ENCODE peak calls at places on chromosome 7, in seven cellular contexts. H, C, Z, A, L, S and P are unnamed samples.

GRCh38 chr7:100166317-100166940 is 2.0 kb downstream of the GAL3ST4 start:
- DNase-seq in L (no peak), Z (no peak), H (no peak), S (no peak), C (no peak), A (no peak), P (no peak)

GRCh38 chr7:109939207-109939606 is 1151.7 kb upstream of the LRRN3 start:
- DNase-seq in Z (no peak), L (no peak), C (no peak), A (no peak), S (no peak), H (peak), P (no peak)

GRCh38 chr7:80699656-80700318 is 61.3 kb downstream of the CD36 start:
- DNase-seq in C (peak), S (no peak), H (no peak), L (no peak), Z (no peak), A (no peak), P (peak)

GRCh38 chr7:55058314-55058713 is 39.5 kb downstream of the EGFR start:
- DNase-seq in L (no peak), C (no peak), S (no peak), H (no peak), A (no peak), Z (no peak), P (no peak)

GRCh38 chr7:12929416-12930140 is 242.1 kb downstream of the ARL4A start:
- DNase-seq in Z (no peak), S (peak), A (no peak), C (no peak), L (no peak), H (no peak), P (no peak)

GRCh38 chr7:149686001-149686400 is 87.4 kb downstream of the ZNF467 start:
- DNase-seq in S (no peak), Z (no peak), H (no peak), L (no peak), C (no peak), A (no peak), P (peak)

GRCh38 chr7:106076537-106076936 is 35.6 kb downstream of the SYPL1 start:
- DNase-seq in Z (no peak), C (no peak), H (no peak), L (no peak), A (no peak), S (no peak), P (no peak)

GRCh38 chr7:24192701-24193100 is 91.3 kb upstream of the NPY start:
- DNase-seq in S (no peak), A (no peak), L (no peak), H (no peak), C (no peak), Z (no peak), P (no peak)

GRCh38 chr7:92057375-92057774 is 76.9 kb downstream of the CYP51A1 start:
- DNase-seq in H (no peak), S (peak), Z (no peak), C (no peak), A (peak), L (no peak), P (no peak)

GRCh38 chr7:40469481-40469880 is 334.7 kb downstream of the SUGCT start:
- DNase-seq in L (no peak), A (no peak), C (peak), S (peak), Z (no peak), H (no peak), P (peak)

GRCh38 chr7:131057524-131058065 is 270.1 kb upstream of the MKLN1 start:
- DNase-seq in H (no peak), A (no peak), C (peak), Z (no peak), L (no peak), S (no peak), P (no peak)

GRCh38 chr7:142873281-142873784 is 12.2 kb downstream of the TRPV6 start:
- DNase-seq in H (peak), Z (no peak), C (no peak), A (no peak), S (peak), L (no peak), P (no peak)

GRCh38 chr7:54690059-54690443 is 69.0 kb downstream of the SEC61G start:
- DNase-seq in C (no peak), Z (no peak), S (no peak), H (no peak), L (no peak), A (no peak), P (no peak)

GRCh38 chr7:64774204-64774842 is 19.9 kb upstream of the ZNF138 start:
- DNase-seq in L (no peak), C (no peak), H (no peak), S (no peak), Z (no peak), A (no peak), P (no peak)

GRCh38 chr7:98211221-98211675 is at the start of gene BHLHA15:
- DNase-seq in A (no peak), Z (no peak), H (peak), S (peak), C (no peak), L (no peak), P (no peak)

GRCh38 chr7:84249651-84250050 is 55.1 kb upstream of the SEMA3A start:
- DNase-seq in L (no peak), C (no peak), A (no peak), H (no peak), S (no peak), Z (no peak), P (no peak)

GRCh38 chr7:23055582-23056178 is 41.8 kb upstream of the HYCC1 start:
- DNase-seq in H (peak), L (peak), S (peak), Z (no peak), C (peak), A (peak), P (peak)

GRCh38 chr7:74061840-74062539 is 21.6 kb upstream of the LIMK1 start:
- DNase-seq in A (peak), C (peak), L (no peak), S (peak), H (peak), Z (no peak), P (peak)

GRCh38 chr7:47320296-47320695 is 261.6 kb downstream of the TNS3 start:
- DNase-seq in Z (no peak), A (peak), H (no peak), L (no peak), S (no peak), C (peak), P (peak)

GRCh38 chr7:158695726-158696452 is 8.7 kb downstream of the NCAPG2 start:
- DNase-seq in S (peak), C (peak), Z (no peak), L (no peak), H (peak), A (peak), P (peak)

GRCh38 chr7:91459539-91459938 is 195.3 kb downstream of the FZD1 start:
- DNase-seq in Z (no peak), C (no peak), L (no peak), S (no peak), A (no peak), H (no peak), P (no peak)

GRCh38 chr7:137932881-137933269 is 69.0 kb downstream of the CREB3L2 start:
- DNase-seq in S (peak), A (peak), C (peak), Z (no peak), H (no peak), L (no peak), P (peak)

GRCh38 chr7:39605087-39605486 is 18.3 kb upstream of the RALA start:
- DNase-seq in L (no peak), H (no peak), Z (no peak), A (no peak), C (no peak), S (no peak), P (peak)

GRCh38 chr7:149546331-149546730 is 48.7 kb upstream of the ZNF746 start:
- DNase-seq in Z (no peak), S (no peak), L (no peak), C (no peak), H (no peak), A (no peak), P (no peak)

GRCh38 chr7:92781117-92781720 is 55.2 kb downstream of the CDK6 start:
- DNase-seq in H (no peak), C (no peak), Z (no peak), S (no peak), L (no peak), A (no peak), P (no peak)

GRCh38 chr7:22907805-22908204 is 85.2 kb upstream of the TOMM7 start:
- DNase-seq in L (no peak), A (no peak), S (no peak), H (no peak), C (no peak), Z (no peak), P (no peak)

GRCh38 chr7:18511351-18511750 is 15.8 kb downstream of the HDAC9 start:
- DNase-seq in Z (no peak), C (no peak), L (no peak), A (no peak), S (no peak), H (no peak), P (no peak)

GRCh38 chr7:18505870-18506460 is 10.4 kb downstream of the HDAC9 start:
- DNase-seq in Z (no peak), C (peak), H (no peak), L (no peak), A (no peak), S (no peak), P (peak)

GRCh38 chr7:18508441-18509427 is 13.2 kb downstream of the HDAC9 start:
- DNase-seq in C (peak), S (peak), A (peak), Z (no peak), H (no peak), L (no peak), P (peak)

GRCh38 chr7:18513343-18513742 is 17.8 kb downstream of the HDAC9 start:
- DNase-seq in H (peak), A (no peak), S (peak), Z (no peak), C (no peak), L (no peak), P (no peak)

GRCh38 chr7:18509491-18509890 is 13.9 kb downstream of the HDAC9 start:
- DNase-seq in Z (no peak), A (no peak), S (no peak), H (no peak), C (no peak), L (no peak), P (peak)
- H3K4me2 ChIP-seq in Z (no peak), A (no peak), S (no peak), H (no peak), C (peak), L (no peak), P (peak)

DNA sequence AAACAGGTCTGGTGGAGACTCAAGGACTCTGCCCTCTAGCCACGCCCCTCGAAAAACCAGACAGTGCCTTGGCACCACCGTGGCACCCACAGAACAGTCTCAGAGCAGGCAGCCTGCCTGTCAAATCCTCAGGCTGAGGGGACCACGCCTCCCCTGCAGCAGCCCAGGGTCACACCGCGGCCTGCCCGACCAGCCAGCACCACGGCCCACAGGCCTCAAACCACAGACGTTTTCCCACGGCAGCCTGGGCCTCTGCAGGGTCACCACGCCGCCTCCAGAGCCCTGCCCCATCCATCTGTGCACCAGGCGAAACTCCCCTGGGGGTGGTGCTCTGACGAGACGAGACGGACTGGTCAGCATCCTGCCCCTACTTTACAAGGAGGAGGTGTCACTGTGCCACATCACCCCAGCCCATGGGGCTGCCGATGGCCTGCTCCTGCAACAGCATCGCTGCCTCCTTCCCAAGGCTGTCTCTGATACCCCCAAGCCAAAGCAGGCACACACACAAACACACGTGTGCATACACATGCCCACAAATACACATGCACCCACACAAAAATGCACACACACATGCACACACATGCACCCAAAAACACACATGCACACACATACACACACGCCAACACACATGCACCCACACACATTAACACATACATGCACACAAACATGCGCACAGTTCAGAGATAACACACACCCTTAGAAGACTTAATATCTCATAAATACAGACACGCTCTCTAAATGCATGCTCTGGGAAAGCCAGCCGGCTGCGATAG is 24.6 kb downstream of the PAPOLB start:
- DNase-seq in S (no peak), C (no peak), Z (no peak), L (no peak), A (no peak), H (no peak), P (no peak)
- H2BK120ac ChIP-seq in S (no peak), C (no peak), Z (no peak), L (no peak), A (no peak), H (no peak), P (no peak)

GRCh38 chr7:144386741-144387140 is 16.8 kb downstream of the NOBOX start:
- DNase-seq in S (no peak), Z (no peak), A (peak), H (no peak), C (peak), L (no peak), P (peak)
- H4K8ac ChIP-seq in S (no peak), Z (no peak), A (no peak), H (no peak), C (no peak), L (no peak), P (no peak)

DNA sequence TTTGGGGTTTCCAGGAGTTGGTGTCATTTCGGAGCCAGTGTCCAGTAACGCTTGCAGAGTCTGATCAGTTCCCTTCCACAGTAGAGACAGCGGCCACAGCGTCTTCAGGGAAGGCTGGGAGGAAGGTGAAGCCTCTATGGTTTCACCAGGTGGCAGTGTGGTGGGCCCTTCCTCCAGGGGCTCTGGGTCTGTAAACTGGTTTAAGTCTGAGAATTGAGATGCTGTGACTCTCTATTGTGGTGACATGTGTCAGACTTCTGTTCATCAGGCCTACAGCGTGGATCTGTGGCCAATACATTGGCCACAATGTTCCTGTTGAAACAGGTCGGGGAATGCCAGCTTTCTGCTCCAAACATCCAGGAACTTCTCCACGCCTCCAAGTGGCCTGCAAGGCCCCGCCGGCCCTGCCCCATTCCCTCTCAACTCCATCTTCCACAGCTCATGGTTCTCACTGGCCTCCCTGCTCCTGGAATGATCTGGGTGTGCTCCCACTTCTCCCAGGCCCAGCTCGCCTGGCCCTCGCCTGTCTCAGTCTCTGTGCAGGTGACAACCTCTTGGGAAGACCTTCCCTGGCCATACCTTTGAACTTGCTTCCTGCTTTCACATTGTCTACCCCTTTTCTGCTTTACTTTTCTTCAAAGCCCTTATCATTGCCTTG is 124.5 kb upstream of the FAM20C start:
- DNase-seq in S (peak), H (no peak), L (no peak), C (no peak), A (no peak), Z (no peak), P (peak)
- H3K4me2 ChIP-seq in S (no peak), H (no peak), L (no peak), C (no peak), A (no peak), Z (no peak), P (no peak)

DNA sequence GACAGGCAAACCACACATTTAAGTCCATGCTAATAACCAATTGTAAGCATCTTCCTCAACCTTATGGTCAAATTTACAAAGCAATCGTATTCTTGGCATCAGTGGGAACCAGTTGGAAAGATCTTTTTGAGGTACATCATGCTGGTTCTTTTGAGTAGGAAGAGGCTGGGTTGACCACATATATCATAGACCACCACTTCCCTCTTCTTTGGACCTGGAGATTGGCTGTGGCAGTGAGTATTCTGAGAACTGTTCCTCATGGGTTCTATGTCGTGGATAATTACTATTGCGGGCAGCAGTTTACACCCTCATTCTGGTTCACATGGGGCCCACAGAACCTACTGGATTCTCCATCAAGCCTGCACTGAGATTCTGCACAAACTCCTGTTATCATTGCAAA is 35.5 kb upstream of the C1GALT1 start:
- DNase-seq in A (no peak), C (no peak), S (no peak), L (no peak), Z (no peak), H (no peak), P (no peak)
- H2BK120ac ChIP-seq in A (no peak), C (no peak), S (no peak), L (no peak), Z (no peak), H (no peak), P (no peak)

GRCh38 chr7:50396856-50397255 is 53.3 kb downstream of the FIGNL1 start:
- DNase-seq in C (no peak), S (no peak), A (no peak), L (no peak), Z (no peak), H (no peak), P (no peak)
- H4K8ac ChIP-seq in C (no peak), S (no peak), A (no peak), L (no peak), Z (no peak), H (no peak), P (no peak)

GRCh38 chr7:36278069-36278766 is 111.4 kb upstream of the ANLN start:
- DNase-seq in C (no peak), S (peak), L (no peak), H (no peak), A (no peak), Z (no peak), P (no peak)

GRCh38 chr7:36278767-36279171 is 110.9 kb upstream of the ANLN start:
- DNase-seq in A (no peak), H (no peak), S (peak), C (peak), L (no peak), Z (no peak), P (peak)

GRCh38 chr7:36280840-36281812 is 108.5 kb upstream of the ANLN start:
- DNase-seq in Z (no peak), C (peak), H (peak), A (peak), S (peak), L (no peak), P (peak)

GRCh38 chr7:36279251-36279925 is 110.3 kb upstream of the ANLN start:
- DNase-seq in C (no peak), S (no peak), A (no peak), L (no peak), Z (no peak), H (no peak), P (peak)

DNA sequence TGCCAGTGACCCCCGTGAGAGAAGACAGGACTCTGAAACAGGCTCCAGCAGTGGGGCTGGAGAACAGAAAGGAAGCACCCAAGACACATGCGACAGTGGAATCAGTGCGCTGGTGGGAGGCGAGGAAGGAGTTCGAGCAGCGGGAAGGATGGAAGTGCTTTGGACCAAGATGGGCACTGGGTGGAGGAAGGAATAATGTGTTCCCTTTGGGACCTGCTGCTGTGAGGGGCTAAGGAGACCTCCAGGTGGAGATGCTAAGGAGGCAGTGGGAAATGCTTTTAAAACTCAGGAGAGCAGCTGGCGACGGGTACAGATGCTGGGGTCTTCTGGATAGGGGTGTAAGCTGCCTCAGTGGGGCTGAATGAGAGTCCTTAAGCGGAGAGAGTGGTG is 109.7 kb upstream of the ANLN start:
- DNase-seq in Z (no peak), H (no peak), C (no peak), S (no peak), L (no peak), A (no peak), P (no peak)
- H3K4me2 ChIP-seq in Z (no peak), H (no peak), C (no peak), S (no peak), L (no peak), A (no peak), P (no peak)

GRCh38 chr7:128399991-128400390 is 9.8 kb downstream of the IMPDH1 start:
- DNase-seq in A (no peak), C (no peak), H (no peak), Z (no peak), S (no peak), L (no peak), P (no peak)

GRCh38 chr7:128398841-128399135 is 11.0 kb downstream of the IMPDH1 start:
- DNase-seq in A (no peak), C (no peak), L (no peak), Z (no peak), S (no peak), H (no peak), P (no peak)

GRCh38 chr7:128398016-128398840 is 11.6 kb downstream of the IMPDH1 start:
- DNase-seq in L (no peak), H (peak), A (peak), S (peak), Z (no peak), C (peak), P (peak)

GRCh38 chr7:128402346-128402745 is 7.4 kb downstream of the IMPDH1 start:
- DNase-seq in Z (no peak), A (no peak), H (no peak), C (no peak), S (no peak), L (no peak), P (no peak)

DNA sequence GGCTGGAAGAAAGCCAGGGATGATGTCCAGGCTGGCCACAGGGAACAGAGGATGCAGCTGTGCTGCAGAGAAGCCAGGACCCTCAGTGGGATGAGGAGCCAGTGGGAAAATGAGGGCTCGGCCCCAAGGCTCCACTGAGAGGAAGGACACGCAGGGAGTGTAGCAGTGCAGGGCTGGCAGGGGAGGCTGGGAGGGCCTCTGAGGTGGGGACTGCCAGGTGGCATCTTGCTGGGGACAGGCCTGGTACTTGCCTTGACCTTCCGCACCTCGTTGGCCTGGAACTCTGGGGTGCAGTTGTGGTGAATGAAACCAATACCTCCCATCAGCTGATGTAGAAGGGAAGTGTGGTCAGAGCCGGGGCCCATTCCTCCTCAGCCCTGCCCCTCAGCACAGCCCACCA is 9.2 kb downstream of the IMPDH1 start:
- DNase-seq in H (no peak), L (no peak), A (no peak), Z (no peak), S (no peak), C (no peak), P (no peak)
- H2BK120ac ChIP-seq in H (no peak), L (no peak), A (no peak), Z (no peak), S (no peak), C (no peak), P (no peak)